ENCODE peak calls at places on chromosomes 3 and 15, in seven cellular contexts. One of them, this sample, is unnamed. For H3K4me1, the result is how much of the 10 kb centered on the place peaks cover.

GRCh38 chr15:50939911-50940310 is 31.4 kb downstream of the AP4E1 start:
- DNase-seq in lower lobe of right lung: no peak
- DNase-seq in hepatocyte: peak
- DNase-seq in ovary: no peak
- DNase-seq in OCI-LY7: no peak
- DNase-seq in mammary epithelial cell: peak
- DNase-seq in GM23338: no peak
- DNase-seq in this sample: no peak

GRCh38 chr3:159947220-159947619 is 41.4 kb upstream of the IL12A start:
- DNase-seq in lower lobe of right lung: no peak
- DNase-seq in hepatocyte: no peak
- DNase-seq in ovary: no peak
- DNase-seq in OCI-LY7: no peak
- DNase-seq in mammary epithelial cell: peak
- DNase-seq in GM23338: no peak
- DNase-seq in this sample: no peak

GRCh38 chr15:66405605-66406004 is 18.9 kb downstream of the MAP2K1 start:
- DNase-seq in lower lobe of right lung: no peak
- DNase-seq in hepatocyte: no peak
- DNase-seq in ovary: no peak
- DNase-seq in OCI-LY7: no peak
- DNase-seq in mammary epithelial cell: no peak
- DNase-seq in GM23338: no peak
- DNase-seq in this sample: no peak

GRCh38 chr3:155704771-155705559 is 39.9 kb downstream of the PLCH1 start:
- DNase-seq in lower lobe of right lung: no peak
- DNase-seq in hepatocyte: no peak
- DNase-seq in ovary: no peak
- DNase-seq in OCI-LY7: no peak
- DNase-seq in mammary epithelial cell: peak
- DNase-seq in GM23338: no peak
- DNase-seq in this sample: no peak

GRCh38 chr15:77993374-77993911 is 84.1 kb downstream of the TBC1D2B start:
- DNase-seq in lower lobe of right lung: peak
- DNase-seq in hepatocyte: no peak
- DNase-seq in ovary: peak
- DNase-seq in OCI-LY7: no peak
- DNase-seq in mammary epithelial cell: no peak
- DNase-seq in GM23338: no peak
- DNase-seq in this sample: no peak

GRCh38 chr3:152961323-152961722 is 126.4 kb downstream of the P2RY1 start:
- DNase-seq in lower lobe of right lung: no peak
- DNase-seq in hepatocyte: peak
- DNase-seq in ovary: no peak
- DNase-seq in OCI-LY7: peak
- DNase-seq in mammary epithelial cell: peak
- DNase-seq in GM23338: peak
- DNase-seq in this sample: no peak

GRCh38 chr3:40073310-40074007 is 236.0 kb upstream of the EIF1B start:
- DNase-seq in lower lobe of right lung: no peak
- DNase-seq in hepatocyte: peak
- DNase-seq in ovary: no peak
- DNase-seq in OCI-LY7: no peak
- DNase-seq in mammary epithelial cell: no peak
- DNase-seq in GM23338: peak
- DNase-seq in this sample: no peak

GRCh38 chr3:196640501-196640968 is 1.0 kb downstream of the NRROS start:
- DNase-seq in lower lobe of right lung: no peak
- DNase-seq in hepatocyte: no peak
- DNase-seq in ovary: no peak
- DNase-seq in OCI-LY7: no peak
- DNase-seq in mammary epithelial cell: no peak
- DNase-seq in GM23338: no peak
- DNase-seq in this sample: no peak

GRCh38 chr3:11626084-11626463 is 17.6 kb downstream of the VGLL4 start:
- DNase-seq in lower lobe of right lung: no peak
- DNase-seq in hepatocyte: no peak
- DNase-seq in ovary: no peak
- DNase-seq in OCI-LY7: peak
- DNase-seq in mammary epithelial cell: no peak
- DNase-seq in GM23338: no peak
- DNase-seq in this sample: no peak

GRCh38 chr15:90530250-90531051 is 728 bp downstream of the CRTC3 start:
- DNase-seq in lower lobe of right lung: peak
- DNase-seq in hepatocyte: peak
- DNase-seq in ovary: peak
- DNase-seq in OCI-LY7: peak
- DNase-seq in mammary epithelial cell: peak
- DNase-seq in GM23338: peak
- DNase-seq in this sample: peak

GRCh38 chr3:152825566-152825965 is 9.4 kb upstream of the P2RY1 start:
- DNase-seq in lower lobe of right lung: no peak
- DNase-seq in hepatocyte: no peak
- DNase-seq in ovary: no peak
- DNase-seq in OCI-LY7: no peak
- DNase-seq in mammary epithelial cell: no peak
- DNase-seq in GM23338: no peak
- DNase-seq in this sample: no peak

GRCh38 chr3:88031543-88032148 is 27.2 kb downstream of the CGGBP1 start:
- DNase-seq in lower lobe of right lung: no peak
- DNase-seq in hepatocyte: no peak
- DNase-seq in ovary: no peak
- DNase-seq in OCI-LY7: peak
- DNase-seq in mammary epithelial cell: peak
- DNase-seq in GM23338: peak
- DNase-seq in this sample: no peak

GRCh38 chr15:63277044-63277892 is at the start of gene APH1B:
- DNase-seq in lower lobe of right lung: peak
- DNase-seq in hepatocyte: peak
- DNase-seq in ovary: peak
- DNase-seq in OCI-LY7: peak
- DNase-seq in mammary epithelial cell: peak
- DNase-seq in GM23338: peak
- DNase-seq in this sample: peak

GRCh38 chr15:100705841-100706240 is 103.5 kb downstream of the ASB7 start:
- DNase-seq in lower lobe of right lung: no peak
- DNase-seq in hepatocyte: no peak
- DNase-seq in ovary: no peak
- DNase-seq in OCI-LY7: no peak
- DNase-seq in mammary epithelial cell: no peak
- DNase-seq in GM23338: no peak
- DNase-seq in this sample: no peak

GRCh38 chr3:46208167-46208704 is at the start of gene CCR1:
- DNase-seq in lower lobe of right lung: peak
- DNase-seq in hepatocyte: peak
- DNase-seq in ovary: no peak
- DNase-seq in OCI-LY7: peak
- DNase-seq in mammary epithelial cell: peak
- DNase-seq in GM23338: peak
- DNase-seq in this sample: no peak

GRCh38 chr3:120801484-120801883 is 58.9 kb downstream of the GTF2E1 start:
- DNase-seq in lower lobe of right lung: no peak
- DNase-seq in hepatocyte: no peak
- DNase-seq in ovary: no peak
- DNase-seq in OCI-LY7: peak
- DNase-seq in mammary epithelial cell: no peak
- DNase-seq in GM23338: no peak
- DNase-seq in this sample: no peak

GRCh38 chr3:86175593-86175992 is 815.4 kb downstream of the VGLL3 start:
- DNase-seq in lower lobe of right lung: no peak
- DNase-seq in hepatocyte: peak
- DNase-seq in ovary: no peak
- DNase-seq in OCI-LY7: no peak
- DNase-seq in mammary epithelial cell: no peak
- DNase-seq in GM23338: peak
- DNase-seq in this sample: no peak
- H3K27ac ChIP-seq in lower lobe of right lung: no peak
- H3K27ac ChIP-seq in hepatocyte: peak
- H3K27ac ChIP-seq in ovary: no peak
- H3K27ac ChIP-seq in OCI-LY7: no peak
- H3K27ac ChIP-seq in mammary epithelial cell: no peak
- H3K27ac ChIP-seq in GM23338: peak
- H3K27ac ChIP-seq in this sample: no peak

GRCh38 chr15:37038716-37039106 is 61.6 kb downstream of the MEIS2 start:
- DNase-seq in lower lobe of right lung: no peak
- DNase-seq in hepatocyte: no peak
- DNase-seq in ovary: no peak
- DNase-seq in OCI-LY7: no peak
- DNase-seq in mammary epithelial cell: no peak
- DNase-seq in GM23338: no peak
- DNase-seq in this sample: no peak
- H3K4me1 ChIP-seq in lower lobe of right lung: under half
- H3K4me1 ChIP-seq in hepatocyte: under half
- H3K4me1 ChIP-seq in ovary: under half
- H3K4me1 ChIP-seq in OCI-LY7: under half
- H3K4me1 ChIP-seq in mammary epithelial cell: under half
- H3K4me1 ChIP-seq in GM23338: under half
- H3K4me1 ChIP-seq in this sample: under half

GRCh38 chr15:33195283-33195682 is 769 bp upstream of the FMN1 start:
- DNase-seq in lower lobe of right lung: no peak
- DNase-seq in hepatocyte: no peak
- DNase-seq in ovary: no peak
- DNase-seq in OCI-LY7: peak
- DNase-seq in mammary epithelial cell: no peak
- DNase-seq in GM23338: no peak
- DNase-seq in this sample: no peak
- H3K27ac ChIP-seq in lower lobe of right lung: peak
- H3K27ac ChIP-seq in hepatocyte: no peak
- H3K27ac ChIP-seq in ovary: no peak
- H3K27ac ChIP-seq in OCI-LY7: no peak
- H3K27ac ChIP-seq in mammary epithelial cell: peak
- H3K27ac ChIP-seq in GM23338: no peak
- H3K27ac ChIP-seq in this sample: peak

DNA sequence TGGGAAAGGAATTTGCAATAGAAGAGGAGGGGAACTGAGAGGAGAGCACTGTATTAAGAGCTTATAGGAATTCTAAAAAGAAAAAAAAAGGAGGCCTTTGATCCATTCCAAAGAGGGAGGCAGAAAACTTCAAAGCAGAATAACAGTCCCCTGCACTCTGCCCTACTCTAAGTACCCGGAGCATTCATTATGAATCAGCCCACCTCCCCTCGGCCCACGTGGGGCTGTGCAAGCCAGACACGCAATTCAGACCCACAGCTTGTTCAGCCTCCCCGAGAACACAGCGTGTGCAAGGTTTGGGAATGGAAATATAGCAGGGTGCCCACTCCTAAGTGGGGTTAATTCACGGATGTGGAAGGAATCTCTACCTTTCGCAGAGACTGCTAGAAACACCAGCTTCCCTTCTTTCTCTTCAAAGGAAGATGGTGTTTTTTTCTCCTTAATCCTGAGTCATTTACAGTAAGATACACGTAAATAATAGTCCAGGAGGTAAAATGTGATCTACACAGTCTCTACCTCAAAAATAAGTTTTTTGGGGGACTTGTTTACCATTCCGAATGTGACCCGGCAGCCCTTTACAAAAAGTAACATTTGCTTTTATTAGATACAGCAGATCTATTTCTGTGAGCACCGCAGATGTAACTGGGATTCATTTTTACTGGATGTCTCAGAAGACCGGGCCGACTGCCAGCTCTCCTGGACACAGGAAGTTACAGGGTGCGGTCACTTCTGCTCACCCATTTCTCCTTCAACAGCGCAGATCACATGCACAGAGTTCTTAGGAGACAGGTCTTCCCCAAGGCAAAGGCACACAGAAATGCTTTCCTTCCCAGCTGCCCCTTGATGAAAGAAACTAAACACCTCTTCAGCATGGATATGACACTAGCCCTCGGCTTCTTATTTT is 768.5 kb upstream of the CFAP20DC start:
- DNase-seq in lower lobe of right lung: peak
- DNase-seq in hepatocyte: peak
- DNase-seq in ovary: peak
- DNase-seq in OCI-LY7: no peak
- DNase-seq in mammary epithelial cell: peak
- DNase-seq in GM23338: no peak
- DNase-seq in this sample: peak
- H3K4me1 ChIP-seq in lower lobe of right lung: under half
- H3K4me1 ChIP-seq in hepatocyte: under half
- H3K4me1 ChIP-seq in ovary: under half
- H3K4me1 ChIP-seq in OCI-LY7: under half
- H3K4me1 ChIP-seq in mammary epithelial cell: under half
- H3K4me1 ChIP-seq in GM23338: under half
- H3K4me1 ChIP-seq in this sample: under half